ENCODE peak calls at places on chromosomes 11 and 22, in nine cellular contexts. L, X, S, J, D, E, T, B and Q are unnamed samples. For H3K4me1 and H3K9me3, the result is how much of the 10 kb centered on the place peaks cover.

GRCh38 chr11:118358071-118358470 is 1.3 kb upstream of the UBE4A start:
- DNase-seq in B (no peak), E (no peak), S (no peak), L (no peak), T (no peak), J (no peak), D (no peak), X (no peak), Q (no peak)

GRCh38 chr11:76239483-76240142 is 33.3 kb upstream of the WNT11 start:
- DNase-seq in S (no peak), T (no peak), B (no peak), D (peak), L (no peak), X (no peak), J (no peak), E (peak), Q (peak)

GRCh38 chr11:84958295-84958694 is 668.8 kb downstream of the DLG2 start:
- DNase-seq in T (no peak), X (no peak), J (no peak), B (no peak), L (no peak), S (no peak), E (no peak), D (no peak), Q (no peak)

GRCh38 chr11:2798951-2799761 is 86.4 kb downstream of the CDKN1C start:
- DNase-seq in L (no peak), E (peak), X (peak), T (peak), D (peak), B (no peak), J (no peak), S (no peak), Q (peak)

GRCh38 chr22:29139965-29140782 is 65.5 kb upstream of the EMID1 start:
- DNase-seq in E (no peak), X (no peak), D (no peak), J (no peak), B (no peak), L (no peak), T (no peak), S (no peak), Q (no peak)

GRCh38 chr11:76323804-76324203 is 57.1 kb downstream of the THAP12 start:
- DNase-seq in T (no peak), L (no peak), E (no peak), B (no peak), J (no peak), X (no peak), D (no peak), S (no peak), Q (no peak)

GRCh38 chr11:33989461-33989860 is 62.1 kb upstream of the CAPRIN1 start:
- DNase-seq in S (no peak), L (no peak), T (no peak), J (no peak), B (no peak), D (no peak), E (no peak), X (no peak), Q (no peak)

GRCh38 chr22:36590441-36591056 is 61.6 kb upstream of the EIF3D start:
- DNase-seq in T (no peak), X (no peak), L (no peak), S (no peak), J (no peak), D (no peak), E (no peak), B (no peak), Q (peak)

GRCh38 chr11:29119116-29119515 is 897.7 kb downstream of the KCNA4 start:
- DNase-seq in T (peak), S (no peak), D (no peak), L (no peak), X (no peak), J (no peak), E (no peak), B (no peak), Q (peak)

GRCh38 chr11:101862410-101863233 is 52.2 kb upstream of the CEP126 start:
- DNase-seq in B (no peak), E (no peak), T (peak), S (peak), D (no peak), X (peak), L (peak), J (no peak), Q (peak)

GRCh38 chr11:20016526-20016925 is 143.7 kb downstream of the DBX1 start:
- DNase-seq in X (no peak), B (no peak), T (no peak), J (no peak), E (no peak), L (no peak), D (no peak), S (no peak), Q (no peak)

GRCh38 chr11:43341159-43341558 is 17.6 kb upstream of the TTC17 start:
- DNase-seq in D (no peak), J (no peak), B (no peak), T (no peak), X (no peak), E (no peak), S (no peak), L (no peak), Q (no peak)

GRCh38 chr11:71372693-71373657 is 75.2 kb downstream of the DHCR7 start:
- DNase-seq in T (no peak), E (no peak), S (no peak), X (no peak), L (peak), B (no peak), D (no peak), J (no peak), Q (peak)

GRCh38 chr11:117300301-117300700 is 9.2 kb downstream of the BACE1-AS start:
- DNase-seq in J (no peak), T (peak), X (no peak), L (no peak), S (no peak), B (no peak), D (no peak), E (no peak), Q (peak)

GRCh38 chr11:82995754-82996398 is 75.8 kb downstream of the RAB30 start:
- DNase-seq in T (peak), D (no peak), X (no peak), J (no peak), S (no peak), B (no peak), L (no peak), E (no peak), Q (no peak)

GRCh38 chr11:15603208-15603607 is 488.5 kb downstream of the INSC start:
- DNase-seq in L (no peak), B (no peak), T (no peak), E (no peak), X (no peak), D (peak), J (no peak), S (no peak), Q (no peak)

GRCh38 chr22:28608546-28608945 is 71.1 kb downstream of the TTC28 start:
- DNase-seq in X (no peak), L (no peak), T (no peak), J (no peak), B (no peak), S (no peak), E (no peak), D (no peak), Q (no peak)

GRCh38 chr11:36062796-36063380 is 119.0 kb downstream of the LDLRAD3 start:
- DNase-seq in T (no peak), E (no peak), L (no peak), B (no peak), X (no peak), D (no peak), J (no peak), S (no peak), Q (no peak)

GRCh38 chr22:43471606-43472135 is 59.9 kb downstream of the MPPED1 start:
- DNase-seq in S (no peak), T (no peak), D (no peak), J (no peak), E (no peak), B (no peak), X (no peak), L (no peak), Q (no peak)

GRCh38 chr11:22130462-22131053 is 62.3 kb upstream of the ANO5 start:
- DNase-seq in J (no peak), T (no peak), B (no peak), E (no peak), S (no peak), X (no peak), L (no peak), D (no peak), Q (no peak)

GRCh38 chr11:65489706-65490310 is 9.0 kb upstream of the MALAT1 start:
- DNase-seq in S (peak), B (peak), D (no peak), E (peak), J (no peak), X (no peak), L (no peak), T (peak), Q (no peak)

GRCh38 chr22:17199131-17199731 is 20.0 kb downstream of the ADA2 start:
- DNase-seq in X (no peak), T (peak), E (peak), D (peak), B (no peak), J (no peak), S (no peak), L (no peak), Q (peak)

GRCh38 chr22:16970446-16970845 is 37.6 kb downstream of the GAB4 start:
- DNase-seq in X (no peak), T (no peak), B (no peak), E (no peak), L (no peak), J (no peak), D (no peak), S (no peak), Q (no peak)

GRCh38 chr22:35205956-35206355 is 51.3 kb upstream of the HMGXB4 start:
- DNase-seq in D (no peak), X (no peak), J (no peak), S (no peak), B (no peak), E (no peak), L (no peak), T (peak), Q (no peak)

GRCh38 chr22:45072322-45072903 is 62.6 kb upstream of the PHF21B start:
- DNase-seq in S (peak), X (no peak), E (no peak), L (peak), D (no peak), B (no peak), J (no peak), T (peak), Q (peak)

GRCh38 chr11:3830741-3831140 is 10.0 kb downstream of the RHOG start:
- DNase-seq in E (no peak), D (no peak), B (no peak), T (no peak), L (no peak), X (no peak), S (no peak), J (no peak), Q (peak)

GRCh38 chr22:37328017-37328416 is 45.7 kb downstream of the CYTH4 start:
- DNase-seq in E (no peak), L (no peak), B (no peak), X (no peak), S (no peak), T (peak), D (no peak), J (no peak), Q (peak)

GRCh38 chr11:19785265-19785664 is 72.6 kb downstream of the NAV2 start:
- DNase-seq in E (no peak), J (no peak), X (no peak), T (no peak), B (no peak), L (no peak), D (no peak), S (no peak), Q (no peak)

DNA sequence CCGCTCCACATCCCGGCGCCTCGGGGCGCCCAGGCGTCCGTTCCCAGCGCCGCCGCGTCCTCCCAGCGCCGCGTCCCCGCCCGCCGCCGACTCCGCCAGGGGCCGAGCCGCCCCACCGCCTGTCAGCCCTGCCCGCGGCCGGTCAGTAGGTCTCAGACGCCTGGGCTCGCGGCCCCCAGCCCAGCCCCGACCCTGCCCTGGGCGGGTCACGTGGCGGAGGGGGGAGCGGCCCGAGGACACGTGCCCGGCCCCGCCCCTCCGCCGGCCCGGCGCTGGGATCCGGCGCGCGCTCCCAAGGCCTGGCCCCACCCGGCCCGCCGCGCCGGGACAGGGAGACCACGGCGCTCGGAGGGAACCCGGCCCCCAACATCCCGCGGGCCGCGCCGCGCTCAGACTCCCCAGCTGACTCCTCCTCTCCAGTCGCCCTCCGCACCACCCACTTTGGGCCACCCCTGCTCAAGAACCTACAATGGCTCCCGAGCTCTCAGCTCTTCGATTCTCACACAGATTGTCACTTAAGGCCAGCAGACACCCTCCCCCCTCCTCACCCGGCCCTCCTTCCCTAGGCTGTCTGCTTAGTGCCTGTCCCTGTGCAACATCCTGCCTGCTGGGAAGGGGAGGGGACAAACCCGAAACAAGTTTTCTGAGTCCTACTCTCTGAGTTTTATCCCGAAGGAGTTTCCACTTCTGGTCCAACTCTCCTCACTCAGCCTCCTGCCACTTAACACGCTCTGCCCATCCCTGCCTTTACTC is at the start of gene RAB3IL1:
- DNase-seq in S (peak), J (no peak), B (no peak), D (peak), L (peak), X (peak), E (peak), T (no peak), Q (peak)
- H3K4me1 ChIP-seq in S (under half), J (under half), B (under half), D (half or more), L (under half), X (under half), E (under half), T (under half), Q (under half)

DNA sequence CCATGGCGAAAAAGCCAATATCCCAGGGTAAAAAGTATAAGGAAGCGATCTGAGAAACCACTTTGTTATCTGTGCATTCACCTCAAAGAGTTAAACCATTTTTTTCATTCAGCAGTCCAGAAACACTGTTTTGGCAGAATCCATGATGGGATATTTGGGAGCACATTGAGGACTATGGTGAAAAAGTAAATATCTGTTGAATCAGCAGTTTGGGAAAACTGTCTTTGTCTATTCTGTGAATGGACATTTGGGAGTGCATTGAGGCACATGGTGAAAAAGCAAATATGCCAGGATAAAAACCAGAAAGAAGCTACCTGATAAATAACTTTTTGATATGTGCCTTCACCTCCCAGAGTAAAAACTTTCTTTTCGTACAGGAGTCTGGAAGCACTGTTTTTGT is 187.4 kb downstream of the OR4A47 start:
- DNase-seq in L (no peak), X (no peak), T (no peak), S (no peak), B (no peak), E (no peak), D (no peak), J (no peak), Q (no peak)
- H3K9me3 ChIP-seq in L (under half), X (under half), T (under half), S (under half), B (under half), E (half or more), D (half or more), J (half or more), Q (under half)

GRCh38 chr11:46036009-46036408 is 85.2 kb downstream of the PHF21A start:
- DNase-seq in S (no peak), E (no peak), D (no peak), B (no peak), T (no peak), L (no peak), X (no peak), J (no peak), Q (no peak)
- H3K4me1 ChIP-seq in S (under half), E (under half), D (under half), B (under half), T (under half), L (under half), X (under half), J (under half), Q (under half)

DNA sequence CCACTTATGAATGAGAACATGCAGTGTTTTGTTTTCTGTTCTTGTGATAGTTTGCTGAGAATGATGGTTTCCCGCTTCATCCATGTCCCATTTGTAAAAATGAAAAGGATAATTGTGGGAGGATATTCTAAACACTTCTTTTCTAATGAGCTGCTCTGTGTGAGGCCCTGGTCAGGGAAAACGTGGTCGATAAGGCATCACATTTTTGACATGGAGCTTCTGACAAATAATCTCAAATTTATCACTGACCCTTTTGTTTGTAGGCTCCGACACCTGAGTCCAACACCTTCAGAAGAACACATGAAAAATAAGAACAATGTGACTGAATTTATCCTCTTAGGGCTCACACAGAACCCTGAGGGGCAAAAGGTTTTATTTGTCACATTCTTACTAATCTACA is at the start of gene OR4A15:
- DNase-seq in E (no peak), L (no peak), D (no peak), S (no peak), J (no peak), T (no peak), B (no peak), X (no peak), Q (no peak)
- H3K9me3 ChIP-seq in E (under half), L (under half), D (under half), S (under half), J (under half), T (under half), B (under half), X (under half), Q (under half)

GRCh38 chr11:47192111-47192510 is 5.9 kb upstream of the PACSIN3 start:
- DNase-seq in T (no peak), J (no peak), L (no peak), D (no peak), E (no peak), S (peak), B (no peak), X (no peak), Q (no peak)
- H3K4me1 ChIP-seq in T (under half), J (under half), L (under half), D (under half), E (under half), S (half or more), B (under half), X (under half), Q (under half)

DNA sequence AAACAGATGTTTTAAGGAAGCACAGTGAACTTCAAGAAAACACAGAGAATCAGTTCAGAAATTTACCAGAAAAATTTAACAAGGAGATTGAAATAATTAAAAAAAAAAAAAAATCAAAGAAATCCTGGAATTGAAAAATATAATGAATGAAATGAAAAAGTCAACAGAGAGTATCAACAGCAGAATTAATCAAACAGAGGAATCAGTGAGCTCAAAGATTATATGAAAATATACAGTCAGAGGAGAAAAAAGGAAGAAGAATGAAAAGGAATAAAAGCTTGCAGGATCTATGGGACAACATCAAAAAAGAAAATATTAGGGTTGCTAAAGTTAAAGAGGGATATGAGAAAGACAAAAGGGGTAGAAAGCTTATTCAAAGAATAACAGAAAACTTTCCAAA is 82.3 kb downstream of the XRRA1 start:
- DNase-seq in S (no peak), L (no peak), B (no peak), T (no peak), D (no peak), E (no peak), X (no peak), J (no peak), Q (no peak)
- H3K9me3 ChIP-seq in S (half or more), L (under half), B (under half), T (under half), D (half or more), E (half or more), X (under half), J (half or more), Q (under half)

GRCh38 chr22:20243545-20244249 is 24.4 kb downstream of the RTN4R start:
- DNase-seq in L (peak), S (no peak), T (peak), D (peak), B (peak), J (no peak), X (peak), E (peak), Q (peak)
- H3K4me1 ChIP-seq in L (under half), S (under half), T (under half), D (half or more), B (half or more), J (under half), X (under half), E (half or more), Q (under half)

GRCh38 chr22:47389201-47389600 is 626.8 kb downstream of the TBC1D22A start:
- DNase-seq in X (no peak), J (no peak), D (no peak), L (no peak), S (no peak), B (no peak), T (no peak), E (no peak), Q (peak)

GRCh38 chr22:47386812-47387510 is 624.5 kb downstream of the TBC1D22A start:
- DNase-seq in T (no peak), D (no peak), L (no peak), J (no peak), E (peak), S (no peak), X (no peak), B (no peak), Q (peak)

GRCh38 chr22:47388331-47388730 is 625.9 kb downstream of the TBC1D22A start:
- DNase-seq in X (no peak), J (no peak), E (no peak), S (no peak), L (no peak), D (no peak), T (no peak), B (no peak), Q (peak)

GRCh38 chr22:47390026-47390970 is 627.8 kb downstream of the TBC1D22A start:
- DNase-seq in L (no peak), X (no peak), S (no peak), D (no peak), J (no peak), B (no peak), E (peak), T (no peak), Q (peak)

DNA sequence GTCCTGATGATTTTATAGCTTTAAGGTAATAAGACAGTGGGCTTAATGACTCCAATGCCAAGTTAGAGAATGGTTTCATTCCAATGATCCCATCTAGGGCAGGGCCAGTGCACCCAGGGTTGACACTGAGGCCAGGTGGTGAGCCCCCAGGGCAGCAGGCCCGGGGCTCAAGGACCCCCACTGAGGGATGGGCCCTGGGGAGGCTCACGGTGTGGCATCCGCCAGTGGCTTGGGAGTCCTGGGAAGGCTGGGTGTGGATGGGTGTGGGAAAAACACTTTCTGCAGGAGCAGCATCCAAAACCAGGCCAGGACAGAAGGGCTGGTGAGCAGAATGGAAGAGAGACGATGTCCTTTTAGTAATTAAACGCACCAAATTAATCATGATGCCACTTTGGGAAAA is 626.3 kb downstream of the TBC1D22A start:
- DNase-seq in L (no peak), J (no peak), S (no peak), D (no peak), T (no peak), B (no peak), X (no peak), E (peak), Q (peak)
- H3K9me3 ChIP-seq in L (under half), J (under half), S (under half), D (under half), T (under half), B (under half), X (under half), E (under half), Q (under half)

GRCh38 chr11:69011624-69012091 is 1.4 kb downstream of the MRGPRF start:
- DNase-seq in D (no peak), S (no peak), L (no peak), T (no peak), B (no peak), E (no peak), X (no peak), J (no peak), Q (peak)
- H3K4me1 ChIP-seq in D (half or more), S (half or more), L (under half), T (half or more), B (under half), E (under half), X (under half), J (under half), Q (half or more)